ENCODE peak calls at places on chromosomes 13 and 19, in ten cellular contexts. I is lower leg skin, V is H1, G is adrenal gland, Z is esophagus squamous epithelium, U is IMR-90, R is uterus, T is sigmoid colon, J is heart left ventricle, H is Peyer's patch. A is an unnamed sample.

GRCh38 chr19:42662714-42663113 is 68.0 kb upstream of the CEACAM8 start:
- DNase-seq in I (no peak), V (no peak), U (no peak), H (no peak), T (no peak), G (no peak), Z (no peak), J (no peak), R (no peak), A (no peak)

GRCh38 chr19:29768166-29768565 is 43.6 kb upstream of the CCNE1 start:
- DNase-seq in H (no peak), Z (no peak), U (no peak), G (no peak), J (no peak), I (no peak), T (no peak), R (no peak), V (no peak), A (no peak)

GRCh38 chr13:48542581-48543341 is 9.9 kb upstream of the RCBTB2 start:
- DNase-seq in I (peak), V (peak), Z (no peak), H (peak), R (peak), G (peak), T (peak), J (peak), U (peak), A (peak)

GRCh38 chr13:70391678-70392077 is 283.4 kb upstream of the KLHL1 start:
- DNase-seq in Z (no peak), G (no peak), T (no peak), H (peak), U (no peak), I (no peak), J (no peak), V (no peak), R (no peak), A (no peak)

GRCh38 chr19:2014081-2014693 is 1.3 kb downstream of the BTBD2 start:
- DNase-seq in G (no peak), R (no peak), T (peak), Z (no peak), H (no peak), U (no peak), V (no peak), I (no peak), J (no peak), A (no peak)

GRCh38 chr19:48608798-48609263 is 2.3 kb downstream of the SPACA4 start:
- DNase-seq in J (no peak), V (peak), Z (no peak), T (no peak), G (peak), H (peak), I (no peak), R (no peak), U (no peak), A (peak)

GRCh38 chr13:114078501-114079451 is 53.6 kb downstream of the RASA3 start:
- DNase-seq in U (peak), R (peak), J (peak), V (no peak), H (peak), G (no peak), Z (no peak), T (peak), I (peak), A (peak)

GRCh38 chr13:46146898-46147297 is 35.1 kb downstream of the LCP1 start:
- DNase-seq in G (peak), T (no peak), V (no peak), J (no peak), I (no peak), R (no peak), H (no peak), Z (no peak), U (no peak), A (no peak)

GRCh38 chr19:42121036-42121621 is 11.1 kb downstream of the POU2F2 start:
- DNase-seq in U (no peak), I (no peak), H (no peak), G (no peak), J (no peak), R (no peak), T (no peak), Z (no peak), V (no peak), A (no peak)

GRCh38 chr13:49356224-49356623 is 87.6 kb downstream of the CAB39L start:
- DNase-seq in H (no peak), V (no peak), Z (no peak), J (no peak), I (no peak), U (peak), R (no peak), G (no peak), T (no peak), A (no peak)

GRCh38 chr13:58795715-58796114 is 1164.2 kb downstream of the PCDH17 start:
- DNase-seq in T (no peak), I (no peak), G (no peak), R (no peak), J (no peak), U (no peak), Z (no peak), V (no peak), H (no peak), A (no peak)

GRCh38 chr19:46736544-46737274 is 9.1 kb upstream of the FKRP start:
- DNase-seq in H (no peak), R (no peak), J (peak), Z (no peak), U (no peak), T (no peak), G (peak), V (no peak), I (no peak), A (peak)
- TF ChIP-seq POLR2A in H (no peak), R (no peak), J (no peak), Z (no peak), U (no peak), T (no peak), G (no peak), V (no peak), I (no peak), A (no peak)

GRCh38 chr13:98272549-98272948 is 95.5 kb upstream of the RNF113B start:
- DNase-seq in J (no peak), G (no peak), H (no peak), V (no peak), R (no peak), I (no peak), Z (no peak), T (no peak), U (no peak), A (no peak)

GRCh38 chr13:98270819-98271218 is 93.8 kb upstream of the RNF113B start:
- DNase-seq in U (peak), I (no peak), V (no peak), H (no peak), G (no peak), T (no peak), Z (no peak), J (no peak), R (no peak), A (no peak)

GRCh38 chr13:98273824-98274786 is 97.0 kb upstream of the RNF113B start:
- DNase-seq in R (no peak), J (no peak), U (peak), I (no peak), G (no peak), H (no peak), Z (no peak), T (no peak), V (no peak), A (no peak)

GRCh38 chr13:98274921-98275487 is 97.9 kb upstream of the RNF113B start:
- DNase-seq in I (no peak), H (no peak), J (no peak), V (no peak), Z (no peak), T (no peak), U (peak), G (no peak), R (no peak), A (no peak)

DNA sequence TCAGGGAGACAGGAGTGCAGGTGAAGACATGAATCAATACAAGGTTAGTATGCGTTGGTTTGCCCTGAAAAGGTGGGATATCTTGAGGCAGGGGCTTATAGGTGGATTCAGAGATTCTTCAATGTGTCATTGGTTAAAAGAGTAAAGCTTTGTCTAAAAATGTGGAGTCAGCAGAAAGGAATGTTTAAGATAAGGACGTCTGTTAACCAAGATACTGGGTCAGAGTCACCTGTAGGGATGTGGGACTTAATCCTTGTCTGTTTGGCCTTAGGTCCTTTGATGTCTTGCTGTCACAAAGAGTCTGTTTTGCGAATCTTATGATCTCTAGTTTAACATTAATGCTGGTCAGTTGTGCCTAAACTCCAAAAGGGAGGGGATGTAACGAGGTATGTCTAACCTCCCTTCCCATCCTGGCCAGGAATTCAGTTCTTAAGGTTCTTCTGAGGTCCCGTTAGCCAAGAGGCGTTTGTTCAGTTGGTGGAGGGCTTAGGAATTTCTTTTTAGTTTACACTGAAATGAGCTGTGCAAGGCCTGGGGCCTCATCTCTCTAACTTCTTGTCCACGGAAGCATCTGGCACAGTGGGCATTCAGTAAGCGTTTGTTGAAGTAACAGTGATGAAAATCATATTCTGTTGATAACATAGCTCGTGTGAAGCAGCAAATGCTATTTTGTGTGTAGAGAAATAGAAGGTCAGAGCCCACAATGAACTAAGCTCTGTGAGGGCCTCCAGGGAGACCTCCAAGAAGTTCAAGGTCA is 96.2 kb upstream of the RNF113B start:
- DNase-seq in T (no peak), G (no peak), V (no peak), Z (no peak), U (no peak), J (no peak), I (no peak), R (no peak), H (no peak), A (no peak)
- TF ChIP-seq POLR2A in T (no peak), G (no peak), V (no peak), Z (no peak), U (no peak), J (no peak), I (no peak), R (no peak), H (no peak), A (no peak)

GRCh38 chr19:44924243-44924725 is 9.9 kb downstream of the APOC1 start:
- DNase-seq in H (no peak), T (no peak), I (no peak), U (no peak), Z (no peak), V (no peak), G (no peak), R (no peak), J (no peak), A (no peak)
- TF ChIP-seq POLR2A in H (no peak), T (no peak), I (no peak), U (no peak), Z (no peak), V (no peak), G (no peak), R (no peak), J (no peak), A (no peak)

GRCh38 chr19:52048604-52049493 is at the start of gene ZNF432:
- DNase-seq in T (peak), V (peak), H (peak), G (peak), Z (peak), I (peak), U (peak), J (peak), R (peak), A (peak)
- TF ChIP-seq POLR2A in T (no peak), V (peak), H (peak), G (peak), Z (peak), I (no peak), U (peak), J (no peak), R (peak), A (peak)

DNA sequence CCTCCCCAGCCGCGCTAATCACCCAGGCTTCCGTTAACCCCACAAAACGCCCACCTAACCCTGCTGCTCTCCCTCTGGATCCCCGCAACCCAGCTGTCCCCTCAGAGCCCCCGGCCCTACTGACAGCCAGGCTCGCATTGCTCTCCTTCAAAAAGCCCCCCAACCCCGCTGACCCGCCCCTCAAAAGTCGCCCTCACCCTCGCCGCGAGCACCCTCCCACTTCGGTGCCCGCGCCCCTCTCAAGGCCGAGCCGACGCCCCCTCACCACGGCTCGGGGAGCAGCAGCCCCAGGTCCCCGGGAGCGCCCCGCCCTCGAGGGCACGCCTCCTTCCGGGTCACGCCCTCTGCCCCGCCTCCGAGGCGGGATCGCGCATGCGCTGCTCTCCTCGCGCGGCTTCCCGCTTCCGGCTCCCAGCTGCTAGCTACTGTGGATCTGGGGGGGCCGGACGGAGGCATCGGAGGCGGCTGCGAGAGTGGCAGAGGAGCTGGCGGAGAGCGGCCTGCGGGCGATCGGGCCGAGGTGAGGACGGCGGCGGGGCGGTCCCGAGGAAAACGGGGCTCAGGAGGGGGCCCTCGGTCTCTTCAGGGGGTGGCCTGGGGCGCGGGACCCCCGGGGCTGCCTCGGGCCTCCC is 46.1 kb downstream of the ARHGEF18 start:
- DNase-seq in I (peak), G (peak), J (peak), U (peak), V (peak), H (peak), T (peak), R (peak), Z (peak), A (peak)
- TF ChIP-seq POLR2A in I (no peak), G (peak), J (no peak), U (peak), V (peak), H (peak), T (no peak), R (no peak), Z (peak), A (peak)

DNA sequence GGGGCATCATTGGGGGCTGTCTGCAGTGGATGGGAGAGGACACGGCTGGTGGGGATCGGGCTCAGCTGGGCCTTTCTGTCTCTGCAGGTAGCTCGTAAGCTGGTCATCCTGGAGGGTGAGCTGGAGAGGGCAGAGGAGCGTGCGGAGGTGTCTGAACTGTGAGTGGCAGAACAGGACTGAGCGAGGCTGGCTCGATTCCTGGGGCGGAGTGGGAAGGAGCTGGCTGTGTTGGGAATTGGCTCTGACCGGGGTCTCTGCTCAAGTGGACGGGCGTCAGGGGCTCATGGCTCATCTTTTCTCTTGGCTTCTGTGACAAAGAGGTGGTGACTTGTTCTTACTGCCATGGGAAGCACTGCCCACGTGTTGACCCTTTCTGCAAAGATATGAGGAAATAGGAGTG is 11.6 kb downstream of the TPM4 start:
- DNase-seq in V (no peak), J (no peak), R (no peak), Z (no peak), U (no peak), I (no peak), T (no peak), H (no peak), G (no peak), A (no peak)
- TF ChIP-seq POLR2A in V (peak), J (no peak), R (no peak), Z (no peak), U (no peak), I (no peak), T (no peak), H (no peak), G (no peak), A (no peak)

GRCh38 chr19:6516659-6517291 is 14.1 kb upstream of the TNFSF9 start:
- DNase-seq in R (peak), Z (no peak), I (peak), T (peak), U (peak), V (peak), G (peak), H (peak), J (peak), A (peak)
- TF ChIP-seq POLR2A in R (no peak), Z (no peak), I (no peak), T (no peak), U (peak), V (no peak), G (no peak), H (peak), J (no peak), A (peak)